ENCODE peak calls at places on chromosomes 3 and 15, in eight cellular contexts. A is mesendoderm, E is mammary epithelial cell, P is brain microvascular endothelial cell, J is astrocyte, C is tibial artery, F is right cardiac atrium, V is NT2/D1. U is an unnamed sample.

GRCh38 chr3:107430214-107431047 is 53.2 kb downstream of the CCDC54 start:
- DNase-seq in A (peak; percentile 47), E (no peak), P (peak; percentile 33), J (peak; percentile 34), C (peak; percentile 42), F (peak; percentile 72), V (no peak), U (no peak)

GRCh38 chr3:81859524-81859923 is 98.1 kb upstream of the GBE1 start:
- DNase-seq in A (no peak), E (no peak), P (no peak), J (no peak), C (no peak), F (no peak), V (no peak), U (no peak)

GRCh38 chr3:147318900-147319299 is 87.4 kb downstream of the ZIC4 start:
- DNase-seq in A (no peak), E (no peak), P (no peak), J (no peak), C (no peak), F (no peak), V (no peak), U (no peak)

GRCh38 chr3:71554649-71555048 is 28.9 kb downstream of the FOXP1 start:
- DNase-seq in A (no peak), E (no peak), P (no peak), J (no peak), C (no peak), F (no peak), V (no peak), U (no peak)

GRCh38 chr3:141561426-141562034 is 74.7 kb downstream of the RASA2 start:
- DNase-seq in A (peak; percentile 62), E (peak; percentile 30), P (peak; percentile 25), J (peak; percentile 46), C (no peak), F (no peak), V (peak; percentile 49), U (peak; percentile 33)

GRCh38 chr3:39101022-39101689 is 6.3 kb downstream of the GORASP1 start:
- DNase-seq in A (peak; percentile 69), E (peak; percentile 16), P (no peak), J (no peak), C (no peak), F (no peak), V (no peak), U (no peak)

GRCh38 chr3:167913218-167913902 is 177.8 kb downstream of the SERPINI1 start:
- DNase-seq in A (peak; percentile 75), E (peak; percentile 12), P (peak; percentile 35), J (peak; percentile 32), C (no peak), F (no peak), V (peak; percentile 35), U (peak; percentile 22)

GRCh38 chr3:36907911-36908646 is 36.8 kb downstream of the TRANK1 start:
- DNase-seq in A (no peak), E (peak; percentile 44), P (peak; percentile 52), J (peak; percentile 57), C (peak; percentile 34), F (peak; percentile 66), V (no peak), U (no peak)

GRCh38 chr3:72533584-72534473 is 314.4 kb downstream of the SHQ1 start:
- DNase-seq in A (no peak), E (no peak), P (no peak), J (no peak), C (no peak), F (no peak), V (no peak), U (no peak)

GRCh38 chr15:65525622-65526021 is 4.6 kb upstream of the HACD3 start:
- DNase-seq in A (no peak), E (peak; percentile 10), P (peak; percentile 14), J (peak; percentile 26), C (no peak), F (no peak), V (no peak), U (no peak)

GRCh38 chr15:59993950-59994401 is 10.1 kb upstream of the FOXB1 start:
- DNase-seq in A (peak; percentile 87), E (no peak), P (no peak), J (no peak), C (no peak), F (no peak), V (no peak), U (no peak)

GRCh38 chr15:70057931-70058641 is 39.6 kb downstream of the TLE3 start:
- DNase-seq in A (no peak), E (no peak), P (no peak), J (no peak), C (peak; percentile 4), F (no peak), V (no peak), U (no peak)

GRCh38 chr15:75065851-75066509 is 42.6 kb downstream of the PPCDC start:
- DNase-seq in A (peak; percentile 76), E (no peak), P (peak; percentile 35), J (peak; percentile 39), C (no peak), F (no peak), V (peak; percentile 47), U (no peak)

GRCh38 chr3:143334231-143334630 is 214.7 kb downstream of the CHST2 start:
- DNase-seq in A (no peak), E (no peak), P (peak; percentile 9), J (no peak), C (no peak), F (no peak), V (no peak), U (no peak)

GRCh38 chr3:106534206-106534605 is 665.4 kb upstream of the CBLB start:
- DNase-seq in A (no peak), E (peak; percentile 60), P (peak; percentile 84), J (peak; percentile 95), C (no peak), F (peak; percentile 21), V (no peak), U (no peak)

GRCh38 chr3:164401923-164402322 is 676.4 kb downstream of the SI start:
- DNase-seq in A (no peak), E (no peak), P (no peak), J (no peak), C (no peak), F (peak; percentile 33), V (no peak), U (no peak)

GRCh38 chr15:100222349-100222715 is 119.4 kb downstream of the ADAMTS17 start:
- DNase-seq in A (no peak), E (no peak), P (no peak), J (no peak), C (no peak), F (no peak), V (no peak), U (no peak)

GRCh38 chr3:32226875-32227500 is 11.5 kb upstream of the CMTM8 start:
- DNase-seq in A (no peak), E (peak; percentile 66), P (peak; percentile 53), J (peak; percentile 78), C (no peak), F (no peak), V (no peak), U (no peak)

GRCh38 chr15:52080993-52081392 is 31.6 kb downstream of the BCL2L10 start:
- DNase-seq in A (no peak), E (no peak), P (no peak), J (no peak), C (no peak), F (no peak), V (no peak), U (no peak)

GRCh38 chr15:68795298-68795848 is 25.3 kb downstream of the ANP32A start:
- DNase-seq in A (peak; percentile 97), E (peak; percentile 97), P (peak; percentile 82), J (peak; percentile 74), C (peak; percentile 95), F (peak; percentile 98), V (peak; percentile 91), U (peak; percentile 70)

GRCh38 chr15:68558318-68559305 is 20.2 kb upstream of the CORO2B start:
- DNase-seq in A (peak; percentile 63), E (peak; percentile 57), P (no peak), J (no peak), C (no peak), F (no peak), V (no peak), U (no peak)

GRCh38 chr15:96314508-96314907 is 16.0 kb upstream of the NR2F2 start:
- DNase-seq in A (no peak), E (no peak), P (no peak), J (no peak), C (no peak), F (no peak), V (no peak), U (no peak)
- H3K27me3 ChIP-seq in A (no peaks in the 10 kb centered on the region), E (no peaks in the 10 kb centered on the region), P (no peaks in the 10 kb centered on the region), J (no peaks in the 10 kb centered on the region), C (no peaks in the 10 kb centered on the region), F (no peaks in the 10 kb centered on the region), V (peaks cover 11% of the 10 kb centered on the region), U (no peaks in the 10 kb centered on the region)

DNA sequence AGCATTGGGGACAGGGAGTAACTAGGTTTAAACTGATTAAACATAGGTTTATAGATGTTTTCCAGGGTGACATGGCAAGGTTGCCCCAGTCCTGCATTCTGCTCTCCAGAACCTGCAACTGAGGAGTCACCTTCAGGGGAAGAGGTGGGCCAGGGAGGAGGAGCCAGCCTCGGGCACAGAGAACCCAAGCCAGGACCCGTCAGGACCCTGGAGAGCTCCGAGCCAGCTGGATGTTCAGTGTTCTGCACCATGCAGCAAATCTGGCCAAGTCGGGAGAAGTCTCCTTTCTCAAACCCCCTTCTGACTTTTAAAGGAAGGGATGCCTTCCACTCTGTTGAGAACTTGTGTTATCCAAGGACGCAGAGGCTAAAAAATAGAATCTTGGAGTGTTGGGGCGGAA is 62.1 kb upstream of the SLC6A11 start:
- DNase-seq in A (peak; percentile 76), E (peak; percentile 49), P (peak; percentile 51), J (peak; percentile 14), C (no peak), F (peak; percentile 85), V (peak; percentile 49), U (peak; percentile 57)
- H3K27me3 ChIP-seq in A (no peaks in the 10 kb centered on the region), E (peaks cover 2% of the 10 kb centered on the region), P (no peaks in the 10 kb centered on the region), J (peaks cover 29% of the 10 kb centered on the region), C (peaks cover 32% of the 10 kb centered on the region), F (no peaks in the 10 kb centered on the region), V (peaks cover 63% of the 10 kb centered on the region), U (no peaks in the 10 kb centered on the region)

GRCh38 chr3:187673012-187673411 is 2.8 kb upstream of the SST start:
- DNase-seq in A (peak; percentile 59), E (peak; percentile 8), P (no peak), J (no peak), C (no peak), F (no peak), V (no peak), U (no peak)
- H3K27me3 ChIP-seq in A (peaks cover 5% of the 10 kb centered on the region), E (peaks cover 8% of the 10 kb centered on the region), P (peaks cover 2% of the 10 kb centered on the region), J (peaks cover 50% of the 10 kb centered on the region), C (peaks cover 37% of the 10 kb centered on the region), F (peaks cover 4% of the 10 kb centered on the region), V (peaks cover 43% of the 10 kb centered on the region), U (peaks cover 1% of the 10 kb centered on the region)

DNA sequence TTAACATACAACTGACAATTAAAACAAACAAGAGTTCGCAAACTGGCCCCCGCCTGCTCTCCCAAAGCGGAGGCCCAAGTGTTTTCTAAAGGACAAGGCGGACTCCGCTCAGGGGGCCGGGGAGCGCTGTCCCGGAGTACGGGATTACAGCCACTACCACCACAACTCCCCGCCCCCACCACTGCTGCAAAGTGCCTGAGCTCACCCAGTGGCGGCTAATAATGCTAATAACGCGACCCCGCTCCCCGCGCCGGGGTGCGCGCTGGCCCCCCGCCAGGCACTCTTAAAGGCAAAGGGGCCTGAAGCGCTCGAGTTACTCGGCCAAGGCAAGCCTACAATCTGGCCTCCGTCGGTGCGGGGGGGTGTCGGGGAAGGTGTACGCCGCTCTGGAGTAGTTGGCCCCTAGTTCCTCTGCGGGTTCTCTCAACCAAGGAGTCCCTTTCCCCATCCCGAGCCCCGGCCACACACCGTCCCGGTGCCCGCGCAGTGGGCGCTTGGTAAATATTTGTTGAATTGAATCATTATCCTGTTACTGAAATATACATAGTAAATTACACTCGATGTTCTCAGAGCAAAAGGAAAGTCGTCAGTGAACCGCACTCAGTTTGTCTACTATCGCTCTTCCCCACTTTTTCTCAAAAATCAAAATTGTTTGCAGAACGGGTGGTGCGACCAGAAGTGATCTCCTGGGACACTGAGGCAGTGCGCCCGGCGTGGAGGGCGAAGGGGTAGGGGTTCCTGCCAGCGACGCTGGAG is 827 bp downstream of the WNT5A start:
- DNase-seq in A (peak; percentile 80), E (peak; percentile 49), P (peak; percentile 78), J (peak; percentile 76), C (no peak), F (peak; percentile 91), V (no peak), U (no peak)
- H3K27me3 ChIP-seq in A (peaks cover 2% of the 10 kb centered on the region), E (no peaks in the 10 kb centered on the region), P (no peaks in the 10 kb centered on the region), J (no peaks in the 10 kb centered on the region), C (peaks cover 90% of the 10 kb centered on the region), F (no peaks in the 10 kb centered on the region), V (peaks cover 6% of the 10 kb centered on the region), U (peaks cover 40% of the 10 kb centered on the region)